ENCODE peak calls at places on chromosomes 12 and 14, in seven cellular contexts. B, V, Z, H, C, Q and T are unnamed samples.

GRCh38 chr12:3135522-3136461 is 58.6 kb downstream of the TSPAN9 start:
- DNase-seq in B (peak; percentile 46), V (no peak), Z (peak; percentile 84), H (no peak), C (peak; percentile 86), Q (peak; percentile 52), T (peak; percentile 57)

GRCh38 chr12:125159687-125160086 is 94.5 kb downstream of the AACS start:
- DNase-seq in B (no peak), V (no peak), Z (peak; percentile 12), H (no peak), C (no peak), Q (no peak), T (no peak)

GRCh38 chr14:88849717-88850116 is 25.3 kb downstream of the TTC8 start:
- DNase-seq in B (no peak), V (no peak), Z (no peak), H (no peak), C (peak; percentile 43), Q (no peak), T (no peak)

GRCh38 chr14:97640031-97640430 is 842.8 kb downstream of the VRK1 start:
- DNase-seq in B (no peak), V (no peak), Z (no peak), H (no peak), C (no peak), Q (no peak), T (no peak)

GRCh38 chr14:48563465-48563864 is 888.1 kb upstream of the MDGA2 start:
- DNase-seq in B (no peak), V (no peak), Z (peak; percentile 9), H (no peak), C (no peak), Q (no peak), T (no peak)

GRCh38 chr12:79933043-79933442 is 1.9 kb downstream of the PPP1R12A start:
- DNase-seq in B (no peak), V (no peak), Z (no peak), H (no peak), C (no peak), Q (no peak), T (no peak)

GRCh38 chr12:107655281-107656065 is 30.1 kb upstream of the PWP1 start:
- DNase-seq in B (no peak), V (no peak), Z (no peak), H (no peak), C (no peak), Q (no peak), T (no peak)

GRCh38 chr14:100832311-100832960 is 6.5 kb downstream of the MEG3 start:
- DNase-seq in B (no peak), V (no peak), Z (peak; percentile 94), H (no peak), C (no peak), Q (no peak), T (no peak)

GRCh38 chr12:104121001-104121400 is 17.0 kb downstream of the NFYB start:
- DNase-seq in B (no peak), V (no peak), Z (no peak), H (no peak), C (peak; percentile 57), Q (no peak), T (peak; percentile 77)

GRCh38 chr12:171276-171675 is 42.7 kb downstream of the SLC6A12 start:
- DNase-seq in B (no peak), V (no peak), Z (no peak), H (no peak), C (no peak), Q (no peak), T (no peak)

GRCh38 chr12:130700492-130701401 is 15.4 kb downstream of the RIMBP2 start:
- DNase-seq in B (no peak), V (peak; percentile 33), Z (no peak), H (no peak), C (no peak), Q (no peak), T (no peak)

GRCh38 chr14:70665448-70666363 is 24.0 kb downstream of the TTC9 start:
- DNase-seq in B (no peak), V (no peak), Z (peak; percentile 11), H (no peak), C (no peak), Q (no peak), T (peak; percentile 36)

GRCh38 chr14:103284574-103285467 is 49.2 kb upstream of the EIF5 start:
- DNase-seq in B (no peak), V (no peak), Z (no peak), H (no peak), C (peak; percentile 41), Q (no peak), T (peak; percentile 5)

GRCh38 chr12:124469193-124469888 is 98.1 kb downstream of the NCOR2 start:
- DNase-seq in B (no peak), V (no peak), Z (peak; percentile 64), H (no peak), C (peak; percentile 23), Q (no peak), T (no peak)

GRCh38 chr12:122788387-122788786 is 14.0 kb downstream of the CCDC62 start:
- DNase-seq in B (no peak), V (no peak), Z (no peak), H (no peak), C (peak; percentile 44), Q (no peak), T (peak; percentile 32)

GRCh38 chr14:94395900-94396574 is 7.6 kb upstream of the SERPINA1 start:
- DNase-seq in B (no peak), V (no peak), Z (no peak), H (no peak), C (no peak), Q (peak; percentile 30), T (no peak)

GRCh38 chr14:97381309-97381708 is 584.1 kb downstream of the VRK1 start:
- DNase-seq in B (no peak), V (no peak), Z (no peak), H (no peak), C (no peak), Q (no peak), T (no peak)

DNA sequence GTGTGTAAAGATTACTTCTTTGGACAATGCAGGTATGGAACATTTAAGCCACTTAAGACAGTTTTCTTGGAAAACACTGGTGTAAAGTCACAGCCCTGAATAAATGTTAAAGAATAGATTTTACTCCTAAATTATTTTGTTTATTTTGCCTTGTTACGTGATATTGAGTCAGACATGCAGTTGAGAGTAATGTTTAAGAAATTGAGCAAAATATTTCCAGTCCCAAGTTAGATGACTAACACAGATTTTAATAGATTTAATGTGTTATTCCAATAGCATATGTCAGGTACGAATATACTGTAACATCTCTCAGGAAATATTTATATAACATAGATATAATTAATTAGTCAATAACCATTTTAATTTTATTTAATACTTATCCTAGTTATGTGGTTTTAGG is 1361.7 kb downstream of the FSCB start:
- DNase-seq in B (no peak), V (no peak), Z (no peak), H (no peak), C (no peak), Q (no peak), T (no peak)
- TF ChIP-seq CTCF in B (no peak), V (no peak), Z (no peak), H (no peak), C (no peak), Q (no peak), T (no peak)

GRCh38 chr14:21091784-21092146 is 6.7 kb downstream of the ZNF219 start:
- DNase-seq in B (no peak), V (no peak), Z (no peak), H (no peak), C (no peak), Q (no peak), T (no peak)

GRCh38 chr14:21089271-21089670 is 9.2 kb downstream of the ZNF219 start:
- DNase-seq in B (no peak), V (no peak), Z (no peak), H (no peak), C (no peak), Q (no peak), T (no peak)

GRCh38 chr14:21090940-21091663 is 7.4 kb downstream of the ZNF219 start:
- DNase-seq in B (no peak), V (no peak), Z (no peak), H (no peak), C (no peak), Q (no peak), T (no peak)

GRCh38 chr14:21089877-21090193 is 8.6 kb downstream of the ZNF219 start:
- DNase-seq in B (no peak), V (no peak), Z (no peak), H (no peak), C (no peak), Q (no peak), T (no peak)

DNA sequence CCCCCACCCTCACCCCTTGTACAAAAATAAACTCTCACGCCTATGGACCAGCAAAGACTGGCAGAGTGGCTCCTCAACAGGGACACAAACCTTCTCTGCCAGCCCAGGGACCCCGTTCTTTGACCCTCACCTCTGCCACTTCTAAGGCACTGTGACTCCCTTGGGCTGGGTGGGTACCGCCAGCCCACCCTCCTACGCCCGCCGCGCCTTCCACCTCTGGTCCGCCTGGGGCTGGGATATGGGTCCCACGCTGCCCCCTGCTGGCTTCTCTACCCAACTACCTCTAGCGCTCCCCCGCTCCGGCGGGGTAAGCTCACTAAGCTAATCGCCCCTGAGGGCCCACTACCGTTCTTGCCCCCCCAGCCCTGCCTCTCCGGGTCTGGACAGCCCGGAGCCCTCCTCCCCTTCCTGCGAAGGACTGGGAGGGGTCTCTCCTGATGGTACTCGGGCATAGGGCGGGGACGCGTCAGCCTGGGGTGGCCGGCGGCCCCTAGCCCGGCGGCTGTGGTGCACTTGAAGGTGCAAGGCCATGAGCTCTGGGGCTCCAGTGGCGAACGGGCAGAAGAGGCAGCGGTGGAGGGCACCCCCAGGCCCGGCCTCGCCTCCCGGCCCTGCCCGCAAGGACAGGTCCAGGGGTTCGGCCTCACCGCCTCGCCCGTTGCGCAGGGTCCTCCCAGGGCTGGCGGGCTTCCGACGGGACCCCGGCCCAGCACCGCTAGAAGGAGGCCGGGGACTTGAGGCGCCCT is 8.1 kb downstream of the ZNF219 start:
- DNase-seq in B (no peak), V (no peak), Z (peak; percentile 66), H (no peak), C (peak; percentile 21), Q (no peak), T (no peak)
- TF ChIP-seq CTCF in B (peak; percentile 70), V (peak; percentile 60), Z (peak; percentile 66), H (peak; percentile 31), C (peak; percentile 47), Q (peak; percentile 51), T (peak; percentile 80)

GRCh38 chr14:102088012-102088792 is 1.4 kb upstream of the HSP90AA1 start:
- DNase-seq in B (no peak), V (peak; percentile 73), Z (peak; percentile 48), H (peak; percentile 63), C (peak; percentile 59), Q (peak; percentile 43), T (no peak)
- TF ChIP-seq CTCF in B (no peak), V (no peak), Z (no peak), H (no peak), C (no peak), Q (no peak), T (no peak)

GRCh38 chr12:88579572-88579940 is 715 bp downstream of the KITLG start:
- DNase-seq in B (no peak), V (no peak), Z (peak; percentile 49), H (peak; percentile 47), C (peak; percentile 54), Q (peak; percentile 19), T (no peak)

GRCh38 chr12:88577537-88577936 is 2.7 kb downstream of the KITLG start:
- DNase-seq in B (no peak), V (no peak), Z (no peak), H (no peak), C (no peak), Q (no peak), T (peak; percentile 37)

GRCh38 chr12:88578274-88578673 is 2.0 kb downstream of the KITLG start:
- DNase-seq in B (no peak), V (no peak), Z (peak; percentile 63), H (no peak), C (no peak), Q (no peak), T (peak; percentile 18)

GRCh38 chr12:88579941-88580871 is at the start of gene KITLG:
- DNase-seq in B (no peak), V (peak; percentile 80), Z (peak; percentile 93), H (peak; percentile 82), C (peak; percentile 93), Q (peak; percentile 78), T (peak; percentile 79)

GRCh38 chr12:88578821-88579518 is 1.3 kb downstream of the KITLG start:
- DNase-seq in B (no peak), V (no peak), Z (peak; percentile 64), H (peak; percentile 11), C (no peak), Q (peak; percentile 10), T (peak; percentile 17)
- TF ChIP-seq CTCF in B (peak; percentile 56), V (peak; percentile 38), Z (peak; percentile 56), H (peak; percentile 41), C (peak; percentile 39), Q (peak; percentile 50), T (peak; percentile 73)